ENCODE peak calls at places on chromosome 4, in seven cellular contexts. One of them, this sample, is unnamed.

GRCh38 chr4:54677416-54677815 is 19.7 kb downstream of the KIT start:
- DNase-seq in IMR-90: no peak
- DNase-seq in K562: no peak
- DNase-seq in GM12878: no peak
- DNase-seq in SK-N-SH: no peak
- DNase-seq in H1: no peak
- DNase-seq in HepG2: no peak
- DNase-seq in this sample: no peak

GRCh38 chr4:182113774-182114173 is 129.4 kb upstream of the TENM3 start:
- DNase-seq in HepG2: no peak
- DNase-seq in IMR-90: peak; percentile 16
- DNase-seq in K562: no peak
- DNase-seq in GM12878: no peak
- DNase-seq in H1: no peak
- DNase-seq in SK-N-SH: no peak
- DNase-seq in this sample: no peak

GRCh38 chr4:108135549-108136209 is 33.1 kb downstream of the LEF1 start:
- DNase-seq in K562: peak; percentile 17
- DNase-seq in IMR-90: no peak
- DNase-seq in GM12878: no peak
- DNase-seq in SK-N-SH: no peak
- DNase-seq in H1: peak; percentile 71
- DNase-seq in HepG2: no peak
- DNase-seq in this sample: no peak

GRCh38 chr4:4666693-4667642 is 125.1 kb upstream of the STX18 start:
- DNase-seq in HepG2: no peak
- DNase-seq in H1: no peak
- DNase-seq in K562: no peak
- DNase-seq in SK-N-SH: peak; percentile 28
- DNase-seq in GM12878: no peak
- DNase-seq in IMR-90: no peak
- DNase-seq in this sample: no peak

GRCh38 chr4:20565075-20565721 is 135.1 kb upstream of the PACRGL start:
- DNase-seq in GM12878: no peak
- DNase-seq in IMR-90: peak; percentile 67
- DNase-seq in H1: no peak
- DNase-seq in K562: no peak
- DNase-seq in HepG2: no peak
- DNase-seq in SK-N-SH: no peak
- DNase-seq in this sample: no peak

GRCh38 chr4:26839016-26839415 is 21.6 kb upstream of the STIM2 start:
- DNase-seq in IMR-90: peak; percentile 26
- DNase-seq in K562: no peak
- DNase-seq in H1: no peak
- DNase-seq in SK-N-SH: no peak
- DNase-seq in HepG2: no peak
- DNase-seq in GM12878: no peak
- DNase-seq in this sample: no peak

GRCh38 chr4:8729408-8730149 is 137.0 kb downstream of the CPZ start:
- DNase-seq in HepG2: no peak
- DNase-seq in GM12878: no peak
- DNase-seq in K562: no peak
- DNase-seq in SK-N-SH: peak; percentile 5
- DNase-seq in IMR-90: no peak
- DNase-seq in H1: no peak
- DNase-seq in this sample: no peak

GRCh38 chr4:122151982-122152698 is at the start of gene BLTP1:
- DNase-seq in K562: peak; percentile 94
- DNase-seq in SK-N-SH: peak; percentile 98
- DNase-seq in H1: peak; percentile 93
- DNase-seq in IMR-90: peak; percentile 75
- DNase-seq in GM12878: peak; percentile 66
- DNase-seq in HepG2: peak; percentile 75
- DNase-seq in this sample: peak; percentile 60

GRCh38 chr4:99404595-99405287 is 30.4 kb downstream of the ADH7 start:
- DNase-seq in GM12878: peak; percentile 87
- DNase-seq in H1: no peak
- DNase-seq in HepG2: no peak
- DNase-seq in SK-N-SH: no peak
- DNase-seq in K562: no peak
- DNase-seq in IMR-90: peak; percentile 95
- DNase-seq in this sample: no peak

GRCh38 chr4:150232029-150232428 is 153.8 kb downstream of the DCLK2 start:
- DNase-seq in IMR-90: no peak
- DNase-seq in H1: no peak
- DNase-seq in K562: no peak
- DNase-seq in HepG2: no peak
- DNase-seq in SK-N-SH: no peak
- DNase-seq in GM12878: no peak
- DNase-seq in this sample: no peak

GRCh38 chr4:2732526-2732925 is 23.6 kb downstream of the TNIP2 start:
- DNase-seq in GM12878: no peak
- DNase-seq in H1: no peak
- DNase-seq in SK-N-SH: no peak
- DNase-seq in K562: no peak
- DNase-seq in HepG2: no peak
- DNase-seq in IMR-90: no peak
- DNase-seq in this sample: no peak

GRCh38 chr4:184370711-184371389 is 103.5 kb downstream of the IRF2 start:
- DNase-seq in SK-N-SH: no peak
- DNase-seq in H1: no peak
- DNase-seq in GM12878: no peak
- DNase-seq in HepG2: no peak
- DNase-seq in K562: no peak
- DNase-seq in IMR-90: peak; percentile 29
- DNase-seq in this sample: no peak

GRCh38 chr4:133839326-133839725 is 362.3 kb downstream of the PABPC4L start:
- DNase-seq in GM12878: no peak
- DNase-seq in K562: no peak
- DNase-seq in H1: no peak
- DNase-seq in IMR-90: peak; percentile 12
- DNase-seq in SK-N-SH: no peak
- DNase-seq in HepG2: no peak
- DNase-seq in this sample: peak; percentile 13

GRCh38 chr4:76426272-76426671 is 5.3 kb upstream of the CCDC158 start:
- DNase-seq in H1: no peak
- DNase-seq in HepG2: no peak
- DNase-seq in SK-N-SH: peak; percentile 15
- DNase-seq in K562: no peak
- DNase-seq in GM12878: no peak
- DNase-seq in IMR-90: no peak
- DNase-seq in this sample: peak; percentile 7

GRCh38 chr4:6516762-6517161 is 44.3 kb upstream of the PPP2R2C start:
- DNase-seq in SK-N-SH: no peak
- DNase-seq in HepG2: no peak
- DNase-seq in GM12878: peak; percentile 17
- DNase-seq in IMR-90: no peak
- DNase-seq in H1: no peak
- DNase-seq in K562: no peak
- DNase-seq in this sample: no peak

GRCh38 chr4:151322565-151322964 is 2.8 kb downstream of the SH3D19 start:
- DNase-seq in H1: no peak
- DNase-seq in K562: no peak
- DNase-seq in SK-N-SH: no peak
- DNase-seq in GM12878: no peak
- DNase-seq in HepG2: no peak
- DNase-seq in IMR-90: no peak
- DNase-seq in this sample: no peak

GRCh38 chr4:101126044-101126443 is 221.3 kb downstream of the PPP3CA start:
- DNase-seq in GM12878: no peak
- DNase-seq in SK-N-SH: no peak
- DNase-seq in IMR-90: peak; percentile 47
- DNase-seq in HepG2: no peak
- DNase-seq in K562: no peak
- DNase-seq in H1: no peak
- DNase-seq in this sample: no peak

GRCh38 chr4:166675411-166675810 is 558.9 kb downstream of the SPOCK3 start:
- DNase-seq in H1: no peak
- DNase-seq in HepG2: no peak
- DNase-seq in GM12878: no peak
- DNase-seq in IMR-90: no peak
- DNase-seq in SK-N-SH: no peak
- DNase-seq in K562: no peak
- DNase-seq in this sample: no peak

GRCh38 chr4:158729716-158730559 is 6.7 kb upstream of the PPID start:
- DNase-seq in K562: no peak
- DNase-seq in HepG2: peak; percentile 67
- DNase-seq in H1: peak; percentile 48
- DNase-seq in GM12878: peak; percentile 44
- DNase-seq in IMR-90: peak; percentile 75
- DNase-seq in SK-N-SH: peak; percentile 75
- DNase-seq in this sample: peak; percentile 55

GRCh38 chr4:80309301-80310004 is 26.1 kb upstream of the CFAP299 start:
- DNase-seq in H1: no peak
- DNase-seq in GM12878: no peak
- DNase-seq in IMR-90: peak; percentile 96
- DNase-seq in K562: no peak
- DNase-seq in HepG2: no peak
- DNase-seq in SK-N-SH: no peak
- DNase-seq in this sample: no peak

GRCh38 chr4:101158136-101158485 is 189.2 kb downstream of the PPP3CA start:
- DNase-seq in H1: no peak
- DNase-seq in GM12878: no peak
- DNase-seq in HepG2: no peak
- DNase-seq in K562: no peak
- DNase-seq in IMR-90: peak; percentile 24
- DNase-seq in SK-N-SH: no peak
- DNase-seq in this sample: peak; percentile 12

GRCh38 chr4:116108606-116109005 is 976.8 kb downstream of the TRAM1L1 start:
- DNase-seq in H1: no peak
- DNase-seq in GM12878: no peak
- DNase-seq in IMR-90: no peak
- DNase-seq in SK-N-SH: no peak
- DNase-seq in HepG2: peak; percentile 14
- DNase-seq in K562: no peak
- DNase-seq in this sample: no peak

GRCh38 chr4:25821899-25822298 is 40.9 kb downstream of the SEL1L3 start:
- DNase-seq in HepG2: no peak
- DNase-seq in IMR-90: no peak
- DNase-seq in SK-N-SH: no peak
- DNase-seq in GM12878: no peak
- DNase-seq in H1: peak; percentile 43
- DNase-seq in K562: no peak
- DNase-seq in this sample: no peak

GRCh38 chr4:5203309-5203708 is 152.0 kb downstream of the STK32B start:
- DNase-seq in IMR-90: peak; percentile 16
- DNase-seq in H1: no peak
- DNase-seq in K562: no peak
- DNase-seq in HepG2: no peak
- DNase-seq in GM12878: no peak
- DNase-seq in SK-N-SH: no peak
- DNase-seq in this sample: no peak

GRCh38 chr4:141810702-141811365 is 174.5 kb downstream of the IL15 start:
- DNase-seq in HepG2: no peak
- DNase-seq in SK-N-SH: no peak
- DNase-seq in H1: no peak
- DNase-seq in K562: no peak
- DNase-seq in IMR-90: no peak
- DNase-seq in GM12878: no peak
- DNase-seq in this sample: no peak
- H3K4me3 ChIP-seq in HepG2: no peak overlapping the region
- H3K4me3 ChIP-seq in SK-N-SH: no peak overlapping the region
- H3K4me3 ChIP-seq in H1: no peak overlapping the region
- H3K4me3 ChIP-seq in K562: no peak overlapping the region
- H3K4me3 ChIP-seq in IMR-90: no peak overlapping the region
- H3K4me3 ChIP-seq in GM12878: no peak overlapping the region
- H3K4me3 ChIP-seq in this sample: no peak overlapping the region

GRCh38 chr4:40409835-40410234 is 74.7 kb downstream of the CHRNA9 start:
- DNase-seq in HepG2: no peak
- DNase-seq in GM12878: no peak
- DNase-seq in IMR-90: peak; percentile 38
- DNase-seq in SK-N-SH: no peak
- DNase-seq in K562: no peak
- DNase-seq in H1: no peak
- DNase-seq in this sample: no peak
- TF ChIP-seq RFX5 in HepG2: no peak
- TF ChIP-seq RFX5 in GM12878: no peak
- TF ChIP-seq RFX5 in IMR-90: no peak
- TF ChIP-seq RFX5 in SK-N-SH: no peak
- TF ChIP-seq RFX5 in K562: no peak
- TF ChIP-seq RFX5 in H1: no peak
- TF ChIP-seq RFX5 in this sample: no peak

DNA sequence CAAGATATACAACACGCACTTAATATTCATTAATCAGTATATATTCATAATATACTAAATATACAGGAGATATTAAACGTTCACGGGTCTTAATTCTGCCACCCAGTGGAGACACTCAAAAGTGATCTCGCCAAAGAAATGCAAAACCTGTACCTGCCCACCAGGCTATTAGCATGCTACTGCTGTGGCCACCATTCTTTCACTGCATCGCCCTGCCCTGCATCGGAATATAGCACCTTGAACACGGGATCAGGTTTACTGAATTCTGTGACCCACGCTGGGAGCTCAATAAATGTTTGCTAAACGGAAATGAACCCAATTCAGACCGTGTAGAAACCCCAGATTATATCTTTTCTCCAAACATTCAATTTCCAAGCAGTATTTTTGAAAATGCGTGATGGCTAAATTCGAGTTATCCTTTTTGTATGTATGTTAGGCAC is 840 bp upstream of the CLCN3 start:
- DNase-seq in H1: no peak
- DNase-seq in SK-N-SH: peak; percentile 42
- DNase-seq in HepG2: peak; percentile 64
- DNase-seq in K562: peak; percentile 47
- DNase-seq in IMR-90: peak; percentile 54
- DNase-seq in GM12878: no peak
- DNase-seq in this sample: peak; percentile 46
- TF ChIP-seq CTCF in H1: peak; percentile 3
- TF ChIP-seq CTCF in SK-N-SH: peak; percentile 70
- TF ChIP-seq CTCF in HepG2: peak; percentile 53
- TF ChIP-seq CTCF in K562: peak; percentile 71
- TF ChIP-seq CTCF in IMR-90: peak; percentile 69
- TF ChIP-seq CTCF in GM12878: peak; percentile 74
- TF ChIP-seq CTCF in this sample: peak; percentile 49

GRCh38 chr4:70734971-70735370 is 13.2 kb downstream of the RUFY3 start:
- DNase-seq in H1: no peak
- DNase-seq in HepG2: no peak
- DNase-seq in IMR-90: no peak
- DNase-seq in SK-N-SH: no peak
- DNase-seq in GM12878: no peak
- DNase-seq in K562: no peak
- DNase-seq in this sample: no peak

GRCh38 chr4:70739496-70740337 is 18.0 kb downstream of the RUFY3 start:
- DNase-seq in IMR-90: peak; percentile 34
- DNase-seq in K562: no peak
- DNase-seq in HepG2: peak; percentile 13
- DNase-seq in GM12878: no peak
- DNase-seq in SK-N-SH: no peak
- DNase-seq in H1: no peak
- DNase-seq in this sample: no peak

GRCh38 chr4:70734168-70734954 is 12.6 kb downstream of the RUFY3 start:
- DNase-seq in SK-N-SH: no peak
- DNase-seq in H1: no peak
- DNase-seq in K562: no peak
- DNase-seq in IMR-90: peak; percentile 55
- DNase-seq in HepG2: peak; percentile 12
- DNase-seq in GM12878: peak; percentile 74
- DNase-seq in this sample: no peak

GRCh38 chr4:70737409-70737808 is 15.6 kb downstream of the RUFY3 start:
- DNase-seq in H1: no peak
- DNase-seq in IMR-90: no peak
- DNase-seq in HepG2: no peak
- DNase-seq in SK-N-SH: no peak
- DNase-seq in K562: no peak
- DNase-seq in GM12878: no peak
- DNase-seq in this sample: no peak

GRCh38 chr4:70737006-70737405 is 15.2 kb downstream of the RUFY3 start:
- DNase-seq in HepG2: no peak
- DNase-seq in GM12878: no peak
- DNase-seq in SK-N-SH: no peak
- DNase-seq in K562: no peak
- DNase-seq in IMR-90: no peak
- DNase-seq in H1: no peak
- DNase-seq in this sample: no peak
- H3K4me3 ChIP-seq in HepG2: no peak overlapping the region
- H3K4me3 ChIP-seq in GM12878: no peak overlapping the region
- H3K4me3 ChIP-seq in SK-N-SH: no peak overlapping the region
- H3K4me3 ChIP-seq in K562: no peak overlapping the region
- H3K4me3 ChIP-seq in IMR-90: no peak overlapping the region
- H3K4me3 ChIP-seq in H1: no peak overlapping the region
- H3K4me3 ChIP-seq in this sample: no peak overlapping the region